ENCODE peak calls at places on chromosomes 4 and X, in six cellular contexts. One of them, this sample, is unnamed.

GRCh38 chr4:92406488-92406887 is 102.7 kb downstream of the GRID2 start:
- DNase-seq in DND-41: no peak
- DNase-seq in progenitor cell of endocrine pancreas: no peak
- DNase-seq in pancreas: no peak
- DNase-seq in adrenal gland: no peak
- DNase-seq in coronary artery: no peak
- DNase-seq in this sample: no peak

GRCh38 chr4:76156635-76157034 is 8.4 kb upstream of the NUP54 start:
- DNase-seq in coronary artery: no peak
- DNase-seq in pancreas: no peak
- DNase-seq in adrenal gland: no peak
- DNase-seq in DND-41: no peak
- DNase-seq in progenitor cell of endocrine pancreas: no peak
- DNase-seq in this sample: no peak

GRCh38 chrX:20988118-20988517 is 386.1 kb upstream of the CNKSR2 start:
- DNase-seq in coronary artery: no peak
- DNase-seq in adrenal gland: no peak
- DNase-seq in progenitor cell of endocrine pancreas: no peak
- DNase-seq in DND-41: no peak
- DNase-seq in pancreas: no peak
- DNase-seq in this sample: no peak

GRCh38 chr4:165096776-165097175 is 15.9 kb downstream of the TMEM192 start:
- DNase-seq in coronary artery: no peak
- DNase-seq in adrenal gland: no peak
- DNase-seq in DND-41: no peak
- DNase-seq in pancreas: no peak
- DNase-seq in progenitor cell of endocrine pancreas: no peak
- DNase-seq in this sample: no peak

GRCh38 chrX:125012585-125012984 is 307.1 kb upstream of the TEX13C start:
- DNase-seq in adrenal gland: no peak
- DNase-seq in coronary artery: no peak
- DNase-seq in progenitor cell of endocrine pancreas: no peak
- DNase-seq in DND-41: no peak
- DNase-seq in pancreas: no peak
- DNase-seq in this sample: no peak

GRCh38 chr4:182916483-182917181 is 554 bp downstream of the DCTD start:
- DNase-seq in pancreas: no peak
- DNase-seq in DND-41: peak
- DNase-seq in adrenal gland: peak
- DNase-seq in progenitor cell of endocrine pancreas: no peak
- DNase-seq in coronary artery: peak
- DNase-seq in this sample: peak

GRCh38 chrX:10726647-10727046 is 106.3 kb upstream of the MID1 start:
- DNase-seq in pancreas: no peak
- DNase-seq in coronary artery: no peak
- DNase-seq in adrenal gland: no peak
- DNase-seq in progenitor cell of endocrine pancreas: no peak
- DNase-seq in DND-41: no peak
- DNase-seq in this sample: no peak

GRCh38 chrX:50107470-50107869 is 93.3 kb downstream of the AKAP4 start:
- DNase-seq in adrenal gland: no peak
- DNase-seq in progenitor cell of endocrine pancreas: no peak
- DNase-seq in pancreas: no peak
- DNase-seq in coronary artery: no peak
- DNase-seq in DND-41: no peak
- DNase-seq in this sample: no peak

GRCh38 chr4:109947918-109948317 is 35.2 kb downstream of the EGF start:
- DNase-seq in progenitor cell of endocrine pancreas: no peak
- DNase-seq in coronary artery: no peak
- DNase-seq in DND-41: no peak
- DNase-seq in pancreas: no peak
- DNase-seq in adrenal gland: no peak
- DNase-seq in this sample: no peak

GRCh38 chr4:152817331-152817730 is 37.6 kb downstream of the ARFIP1 start:
- DNase-seq in coronary artery: no peak
- DNase-seq in DND-41: no peak
- DNase-seq in adrenal gland: no peak
- DNase-seq in pancreas: no peak
- DNase-seq in progenitor cell of endocrine pancreas: no peak
- DNase-seq in this sample: no peak

GRCh38 chr4:151854731-151855130 is 93.9 kb upstream of the GATB start:
- DNase-seq in pancreas: no peak
- DNase-seq in adrenal gland: no peak
- DNase-seq in progenitor cell of endocrine pancreas: no peak
- DNase-seq in coronary artery: no peak
- DNase-seq in DND-41: no peak
- DNase-seq in this sample: no peak

GRCh38 chrX:141467442-141467841 is 117.1 kb downstream of the SPANXA1 start:
- DNase-seq in progenitor cell of endocrine pancreas: no peak
- DNase-seq in adrenal gland: no peak
- DNase-seq in coronary artery: no peak
- DNase-seq in DND-41: no peak
- DNase-seq in pancreas: no peak
- DNase-seq in this sample: no peak

GRCh38 chr4:113146876-113147358 is 97.5 kb downstream of the ANK2 start:
- DNase-seq in adrenal gland: no peak
- DNase-seq in DND-41: peak
- DNase-seq in progenitor cell of endocrine pancreas: no peak
- DNase-seq in pancreas: no peak
- DNase-seq in coronary artery: no peak
- DNase-seq in this sample: peak

GRCh38 chr4:85187106-85187505 is 220.6 kb upstream of the WDFY3 start:
- DNase-seq in adrenal gland: no peak
- DNase-seq in progenitor cell of endocrine pancreas: no peak
- DNase-seq in DND-41: no peak
- DNase-seq in pancreas: no peak
- DNase-seq in coronary artery: no peak
- DNase-seq in this sample: no peak

GRCh38 chr4:37908488-37909343 is 17.8 kb downstream of the TBC1D1 start:
- DNase-seq in adrenal gland: no peak
- DNase-seq in DND-41: no peak
- DNase-seq in pancreas: no peak
- DNase-seq in coronary artery: no peak
- DNase-seq in progenitor cell of endocrine pancreas: no peak
- DNase-seq in this sample: no peak

GRCh38 chrX:47179221-47179927 is 14.3 kb upstream of the UBA1 start:
- DNase-seq in progenitor cell of endocrine pancreas: no peak
- DNase-seq in DND-41: no peak
- DNase-seq in coronary artery: no peak
- DNase-seq in pancreas: no peak
- DNase-seq in adrenal gland: peak
- DNase-seq in this sample: no peak

GRCh38 chrX:41877167-41877566 is 46.2 kb downstream of the CASK start:
- DNase-seq in DND-41: no peak
- DNase-seq in pancreas: no peak
- DNase-seq in coronary artery: no peak
- DNase-seq in adrenal gland: no peak
- DNase-seq in progenitor cell of endocrine pancreas: no peak
- DNase-seq in this sample: no peak

GRCh38 chr4:123976285-123976684 is 579.7 kb downstream of the SPRY1 start:
- DNase-seq in coronary artery: no peak
- DNase-seq in DND-41: no peak
- DNase-seq in pancreas: no peak
- DNase-seq in adrenal gland: peak
- DNase-seq in progenitor cell of endocrine pancreas: no peak
- DNase-seq in this sample: no peak

GRCh38 chrX:21438792-21439191 is 64.6 kb downstream of the CNKSR2 start:
- DNase-seq in adrenal gland: no peak
- DNase-seq in DND-41: no peak
- DNase-seq in progenitor cell of endocrine pancreas: no peak
- DNase-seq in coronary artery: no peak
- DNase-seq in pancreas: no peak
- DNase-seq in this sample: no peak

GRCh38 chr4:125072269-125072668 is 242.5 kb upstream of the FAT4 start:
- DNase-seq in progenitor cell of endocrine pancreas: no peak
- DNase-seq in adrenal gland: no peak
- DNase-seq in DND-41: no peak
- DNase-seq in pancreas: no peak
- DNase-seq in coronary artery: no peak
- DNase-seq in this sample: no peak

GRCh38 chr4:80309301-80310004 is 26.1 kb upstream of the CFAP299 start:
- DNase-seq in coronary artery: no peak
- DNase-seq in DND-41: no peak
- DNase-seq in adrenal gland: no peak
- DNase-seq in pancreas: no peak
- DNase-seq in progenitor cell of endocrine pancreas: no peak
- DNase-seq in this sample: no peak

GRCh38 chr4:61992351-61992750 is 792.2 kb downstream of the ADGRL3 start:
- DNase-seq in pancreas: no peak
- DNase-seq in progenitor cell of endocrine pancreas: no peak
- DNase-seq in adrenal gland: no peak
- DNase-seq in coronary artery: no peak
- DNase-seq in DND-41: no peak
- DNase-seq in this sample: no peak

GRCh38 chr4:83618991-83619390 is 83.1 kb downstream of the GPAT3 start:
- DNase-seq in progenitor cell of endocrine pancreas: no peak
- DNase-seq in pancreas: no peak
- DNase-seq in adrenal gland: no peak
- DNase-seq in coronary artery: no peak
- DNase-seq in DND-41: peak
- DNase-seq in this sample: no peak

GRCh38 chr4:7650606-7651400 is 216.1 kb upstream of the PSAPL1 start:
- DNase-seq in pancreas: no peak
- DNase-seq in adrenal gland: no peak
- DNase-seq in progenitor cell of endocrine pancreas: no peak
- DNase-seq in coronary artery: no peak
- DNase-seq in DND-41: no peak
- DNase-seq in this sample: peak

GRCh38 chr4:2469192-2469984 is 482 bp downstream of the RNF4 start:
- DNase-seq in DND-41: peak
- DNase-seq in adrenal gland: peak
- DNase-seq in progenitor cell of endocrine pancreas: no peak
- DNase-seq in coronary artery: no peak
- DNase-seq in pancreas: peak
- DNase-seq in this sample: peak

GRCh38 chr4:6750302-6751221 is 32.0 kb upstream of the KIAA0232 start:
- DNase-seq in coronary artery: no peak
- DNase-seq in pancreas: no peak
- DNase-seq in DND-41: no peak
- DNase-seq in adrenal gland: no peak
- DNase-seq in progenitor cell of endocrine pancreas: no peak
- DNase-seq in this sample: no peak

GRCh38 chr4:17854076-17854475 is 43.3 kb downstream of the NCAPG start:
- DNase-seq in adrenal gland: no peak
- DNase-seq in DND-41: no peak
- DNase-seq in pancreas: no peak
- DNase-seq in progenitor cell of endocrine pancreas: no peak
- DNase-seq in coronary artery: no peak
- DNase-seq in this sample: no peak

DNA sequence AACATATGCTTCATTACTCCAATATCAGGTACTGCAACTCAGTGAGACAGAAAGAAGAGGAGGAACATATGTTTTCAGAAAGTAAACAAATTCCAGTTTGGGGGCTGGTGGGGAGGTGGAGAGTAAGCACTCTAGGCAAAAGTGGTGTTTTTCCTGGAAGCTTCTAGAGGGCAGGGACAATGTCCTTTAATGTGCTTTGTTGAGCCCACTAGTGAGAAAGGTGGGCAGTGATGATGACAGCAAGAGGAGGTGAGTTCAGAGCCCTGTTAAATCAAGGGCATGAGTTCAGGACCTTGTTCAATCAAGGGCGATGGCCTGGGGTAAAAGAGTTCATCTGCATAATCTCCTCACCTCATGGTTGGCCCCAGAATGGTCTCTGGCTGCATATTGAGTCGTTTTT is 38.4 kb downstream of the GPC3 start:
- DNase-seq in progenitor cell of endocrine pancreas: no peak
- DNase-seq in adrenal gland: no peak
- DNase-seq in DND-41: no peak
- DNase-seq in pancreas: no peak
- DNase-seq in coronary artery: no peak
- DNase-seq in this sample: no peak
- TF ChIP-seq CTCF in progenitor cell of endocrine pancreas: no peak
- TF ChIP-seq CTCF in adrenal gland: no peak
- TF ChIP-seq CTCF in DND-41: no peak
- TF ChIP-seq CTCF in pancreas: no peak
- TF ChIP-seq CTCF in coronary artery: no peak
- TF ChIP-seq CTCF in this sample: no peak

GRCh38 chr4:162837679-162838078 is 329.0 kb downstream of the NAF1 start:
- DNase-seq in pancreas: no peak
- DNase-seq in DND-41: no peak
- DNase-seq in adrenal gland: no peak
- DNase-seq in progenitor cell of endocrine pancreas: no peak
- DNase-seq in coronary artery: no peak
- DNase-seq in this sample: no peak

GRCh38 chr4:162837241-162837640 is 329.4 kb downstream of the NAF1 start:
- DNase-seq in progenitor cell of endocrine pancreas: no peak
- DNase-seq in coronary artery: no peak
- DNase-seq in pancreas: no peak
- DNase-seq in adrenal gland: no peak
- DNase-seq in DND-41: no peak
- DNase-seq in this sample: no peak

GRCh38 chr4:162841769-162842168 is 324.9 kb downstream of the NAF1 start:
- DNase-seq in pancreas: no peak
- DNase-seq in DND-41: no peak
- DNase-seq in progenitor cell of endocrine pancreas: no peak
- DNase-seq in coronary artery: no peak
- DNase-seq in adrenal gland: no peak
- DNase-seq in this sample: no peak

GRCh38 chr4:162838671-162839070 is 328.0 kb downstream of the NAF1 start:
- DNase-seq in pancreas: no peak
- DNase-seq in coronary artery: no peak
- DNase-seq in adrenal gland: no peak
- DNase-seq in DND-41: no peak
- DNase-seq in progenitor cell of endocrine pancreas: no peak
- DNase-seq in this sample: no peak

GRCh38 chr4:162839814-162840213 is 326.9 kb downstream of the NAF1 start:
- DNase-seq in DND-41: no peak
- DNase-seq in pancreas: no peak
- DNase-seq in coronary artery: no peak
- DNase-seq in progenitor cell of endocrine pancreas: no peak
- DNase-seq in adrenal gland: no peak
- DNase-seq in this sample: no peak
- TF ChIP-seq CTCF in DND-41: no peak
- TF ChIP-seq CTCF in pancreas: no peak
- TF ChIP-seq CTCF in coronary artery: no peak
- TF ChIP-seq CTCF in progenitor cell of endocrine pancreas: no peak
- TF ChIP-seq CTCF in adrenal gland: no peak
- TF ChIP-seq CTCF in this sample: no peak

GRCh38 chr4:4888695-4889094 is 29.2 kb downstream of the MSX1 start:
- DNase-seq in pancreas: no peak
- DNase-seq in coronary artery: peak
- DNase-seq in adrenal gland: peak
- DNase-seq in DND-41: no peak
- DNase-seq in progenitor cell of endocrine pancreas: no peak
- DNase-seq in this sample: no peak
- TF ChIP-seq CTCF in pancreas: no peak
- TF ChIP-seq CTCF in coronary artery: no peak
- TF ChIP-seq CTCF in adrenal gland: no peak
- TF ChIP-seq CTCF in DND-41: no peak
- TF ChIP-seq CTCF in progenitor cell of endocrine pancreas: no peak
- TF ChIP-seq CTCF in this sample: no peak

DNA sequence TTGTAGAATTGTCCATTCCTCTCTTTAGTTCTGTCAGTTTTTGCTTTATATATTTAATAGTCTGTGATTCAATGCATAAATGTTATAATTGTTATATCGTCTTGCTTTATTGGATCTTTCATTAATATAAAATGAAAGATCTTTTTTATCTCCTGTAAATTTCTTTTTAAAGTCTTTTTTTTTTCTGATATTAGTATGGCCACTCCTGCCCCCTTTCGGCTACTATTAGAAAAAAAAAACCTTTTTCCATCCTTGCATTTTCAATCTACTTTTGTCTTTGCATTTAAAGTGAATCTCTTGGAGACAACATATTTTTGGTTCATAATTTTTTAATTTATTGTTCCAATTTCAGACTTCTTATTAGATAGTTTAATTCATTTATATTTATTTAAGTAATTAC is 677.4 kb upstream of the NDST4 start:
- DNase-seq in progenitor cell of endocrine pancreas: no peak
- DNase-seq in coronary artery: no peak
- DNase-seq in adrenal gland: no peak
- DNase-seq in DND-41: no peak
- DNase-seq in pancreas: no peak
- DNase-seq in this sample: no peak
- TF ChIP-seq CTCF in progenitor cell of endocrine pancreas: peak
- TF ChIP-seq CTCF in coronary artery: no peak
- TF ChIP-seq CTCF in adrenal gland: no peak
- TF ChIP-seq CTCF in DND-41: no peak
- TF ChIP-seq CTCF in pancreas: no peak
- TF ChIP-seq CTCF in this sample: no peak